ENCODE peak calls at places on chromosomes 3 and 15, in eight cellular contexts. K is GM12865; G is non-pigmented ciliary epithelial cell; Y is NB4; A is HFF-Myc; H is RPMI7951; J is A549; Z is activated CD4-positive, alpha-beta T cell treated with anti-CD3 and anti-CD28 coated beads, Interleukin-2, amount 10 ng/mL, durations not matched to agents 7 days and 5 days. R is an unnamed sample.

GRCh38 chr15:75225951-75226732 is 24.5 kb downstream of the C15orf39 start:
- DNase-seq in K (no peak), H (no peak), Y (no peak), J (no peak), A (no peak), G (no peak), Z (no peak), R (no peak)

GRCh38 chr3:99322551-99322950 is 315.8 kb upstream of the COL8A1 start:
- DNase-seq in K (no peak), A (no peak), H (no peak), J (no peak), Z (no peak), G (no peak), Y (no peak), R (no peak)

GRCh38 chr3:7290062-7290825 is 429.3 kb downstream of the GRM7 start:
- DNase-seq in Z (no peak), J (no peak), A (no peak), K (no peak), Y (peak; percentile 6), G (no peak), H (no peak), R (no peak)

GRCh38 chr3:42507252-42507651 is 4.8 kb downstream of the VIPR1 start:
- DNase-seq in H (no peak), J (no peak), Z (no peak), Y (peak; percentile 45), G (no peak), K (no peak), A (no peak), R (no peak)

GRCh38 chr3:81434171-81434570 is 327.3 kb downstream of the GBE1 start:
- DNase-seq in A (no peak), Y (no peak), K (no peak), Z (no peak), G (no peak), J (no peak), H (no peak), R (no peak)

GRCh38 chr3:134356411-134357040 is 17.7 kb downstream of the AMOTL2 start:
- DNase-seq in Y (no peak), Z (no peak), G (no peak), K (no peak), J (no peak), A (no peak), H (no peak), R (no peak)

GRCh38 chr3:67335813-67336212 is 318.6 kb downstream of the SUCLG2 start:
- DNase-seq in K (no peak), A (no peak), H (peak; percentile 27), G (peak; percentile 2), J (no peak), Z (no peak), Y (no peak), R (no peak)

GRCh38 chr3:29410660-29411405 is 130.0 kb downstream of the RBMS3 start:
- DNase-seq in A (no peak), G (no peak), Z (no peak), K (no peak), Y (no peak), J (no peak), H (no peak), R (peak; percentile 17)

GRCh38 chr15:101646652-101647051 is 5.5 kb downstream of the TM2D3 start:
- DNase-seq in J (no peak), Z (no peak), H (no peak), K (no peak), Y (no peak), G (no peak), A (no peak), R (no peak)

GRCh38 chr3:126946387-126946786 is 36.5 kb upstream of the PLXNA1 start:
- DNase-seq in A (no peak), Y (no peak), H (no peak), G (no peak), K (no peak), Z (no peak), J (no peak), R (no peak)

GRCh38 chr3:52983336-52983807 is 62.5 kb downstream of the SFMBT1 start:
- DNase-seq in H (no peak), Y (peak; percentile 79), Z (peak; percentile 83), A (no peak), K (peak; percentile 85), J (no peak), G (no peak), R (peak; percentile 78)

GRCh38 chr3:50164056-50164455 is 8.9 kb downstream of the SEMA3F start:
- DNase-seq in Y (no peak), G (peak; percentile 24), A (peak; percentile 56), Z (no peak), H (peak; percentile 83), J (peak; percentile 50), K (no peak), R (no peak)

GRCh38 chr3:112056451-112056929 is 22.0 kb downstream of the TMPRSS7 start:
- DNase-seq in H (peak; percentile 46), Y (no peak), G (peak; percentile 76), J (no peak), Z (no peak), A (peak; percentile 11), K (no peak), R (no peak)

GRCh38 chr3:33074217-33075067 is 22.5 kb downstream of the GLB1 start:
- DNase-seq in J (peak; percentile 93), H (peak; percentile 64), K (peak; percentile 85), A (peak; percentile 59), Z (peak; percentile 79), G (no peak), Y (peak; percentile 79), R (peak; percentile 80)

GRCh38 chr3:16177962-16178627 is 3.6 kb downstream of the GALNT15 start:
- DNase-seq in Z (peak; percentile 61), G (peak; percentile 28), K (peak; percentile 69), H (peak; percentile 73), Y (peak; percentile 69), A (peak; percentile 52), J (peak; percentile 72), R (peak; percentile 53)

GRCh38 chr15:32676095-32676643 is 34.7 kb downstream of the SCG5 start:
- DNase-seq in Z (no peak), Y (no peak), H (no peak), G (no peak), J (no peak), K (no peak), A (no peak), R (no peak)

GRCh38 chr15:57570994-57571393 is 20.7 kb upstream of the MYZAP start:
- DNase-seq in A (no peak), H (peak; percentile 46), J (no peak), Z (no peak), G (peak; percentile 28), Y (no peak), K (no peak), R (no peak)

GRCh38 chr3:106119691-106120090 is 250.9 kb upstream of the CBLB start:
- DNase-seq in K (no peak), A (no peak), Y (no peak), G (no peak), J (no peak), H (peak; percentile 69), Z (no peak), R (no peak)

GRCh38 chr3:62567097-62568021 is 194.0 kb upstream of the FEZF2 start:
- DNase-seq in J (no peak), G (peak; percentile 35), A (peak; percentile 41), H (peak; percentile 85), Z (no peak), K (no peak), Y (no peak), R (no peak)

GRCh38 chr3:97940034-97940433 is 32.2 kb downstream of the RIOX2 start:
- DNase-seq in Z (peak; percentile 9), H (peak; percentile 21), G (no peak), J (no peak), K (no peak), Y (peak; percentile 35), A (no peak), R (no peak)

GRCh38 chr15:71228403-71228802 is 113.1 kb downstream of the THSD4 start:
- DNase-seq in A (no peak), Y (no peak), Z (no peak), J (no peak), H (no peak), K (no peak), G (no peak), R (no peak)

GRCh38 chr3:119492128-119492527 is 6.2 kb upstream of the TIMMDC1 start:
- DNase-seq in Z (no peak), Y (no peak), H (no peak), J (no peak), A (no peak), G (no peak), K (no peak), R (no peak)

R was measured in OCI-LY7.